ENCODE peak calls at places on chromosomes 6 and 20, in nine cellular contexts. B is IMR-90, A is lower lobe of right lung, I is aorta, N is A549, S is vagina, X is H1, T is transverse colon, Q is mammary epithelial cell. R is an unnamed sample.

GRCh38 chr6:155623450-155624178 is 168.0 kb upstream of the NOX3 start:
- DNase-seq in I (no peak), N (no peak), X (peak; percentile 39), B (no peak), T (no peak), S (no peak), A (no peak), Q (no peak), R (no peak)

GRCh38 chr6:19690676-19691075 is 146.5 kb upstream of the ID4 start:
- DNase-seq in A (no peak), N (no peak), I (no peak), T (no peak), X (no peak), Q (no peak), S (no peak), B (no peak), R (no peak)

GRCh38 chr6:96626749-96627353 is 63.9 kb downstream of the FHL5 start:
- DNase-seq in T (no peak), N (peak; percentile 2), Q (peak; percentile 1), S (no peak), A (no peak), X (no peak), I (no peak), B (peak; percentile 38), R (peak; percentile 22)

GRCh38 chr6:150272264-150272975 is 96.4 kb upstream of the IYD start:
- DNase-seq in T (no peak), S (no peak), I (no peak), B (no peak), Q (peak; percentile 99), N (no peak), A (no peak), X (no peak), R (peak; percentile 98)

GRCh38 chr6:24777227-24777626 is 2.5 kb downstream of the GMNN start:
- DNase-seq in N (no peak), T (no peak), X (no peak), A (no peak), B (no peak), S (no peak), Q (no peak), I (no peak), R (no peak)

GRCh38 chr6:32194825-32195651 is 2.6 kb upstream of the GPSM3 start:
- DNase-seq in N (peak; percentile 44), S (no peak), T (peak; percentile 44), I (no peak), A (no peak), X (no peak), B (peak; percentile 62), Q (peak; percentile 42), R (peak; percentile 19)

GRCh38 chr6:75098709-75099108 is 107.1 kb downstream of the COL12A1 start:
- DNase-seq in B (peak; percentile 98), N (peak; percentile 35), X (no peak), T (peak; percentile 47), I (no peak), A (no peak), Q (peak; percentile 80), S (no peak), R (peak; percentile 26)

GRCh38 chr6:21730533-21730932 is 137.0 kb downstream of the SOX4 start:
- DNase-seq in B (no peak), Q (no peak), X (no peak), N (no peak), I (no peak), S (no peak), A (no peak), T (no peak), R (no peak)

GRCh38 chr20:9306521-9306920 is 207.9 kb upstream of the LAMP5 start:
- DNase-seq in T (no peak), A (no peak), I (no peak), N (peak; percentile 49), S (no peak), B (peak; percentile 93), Q (peak; percentile 67), X (no peak), R (peak; percentile 79)

GRCh38 chr6:155473741-155474140 is 18.1 kb upstream of the NOX3 start:
- DNase-seq in B (no peak), N (no peak), S (no peak), A (no peak), X (no peak), T (no peak), I (no peak), Q (no peak), R (no peak)

GRCh38 chr6:45728674-45729073 is 287.0 kb downstream of the CLIC5 start:
- DNase-seq in T (no peak), I (no peak), B (peak; percentile 42), S (no peak), X (no peak), A (no peak), Q (peak; percentile 58), N (no peak), R (peak; percentile 34)

GRCh38 chr6:159303784-159304183 is 134.6 kb downstream of the FNDC1 start:
- DNase-seq in X (no peak), I (no peak), A (no peak), N (no peak), B (no peak), S (no peak), Q (no peak), T (no peak), R (no peak)

GRCh38 chr6:106383573-106383972 is 23.1 kb downstream of the CRYBG1 start:
- DNase-seq in B (no peak), N (no peak), S (no peak), I (no peak), A (no peak), X (no peak), T (no peak), Q (peak; percentile 56), R (peak; percentile 85)

GRCh38 chr6:17867880-17868279 is 119.6 kb downstream of the KIF13A start:
- DNase-seq in S (no peak), Q (peak; percentile 24), X (no peak), A (no peak), B (peak; percentile 81), I (no peak), N (no peak), T (no peak), R (peak; percentile 58)

GRCh38 chr6:91822581-91822980 is 1235.7 kb upstream of the MAP3K7 start:
- DNase-seq in T (no peak), S (no peak), X (no peak), B (no peak), I (no peak), A (no peak), Q (no peak), N (no peak), R (no peak)

DNA sequence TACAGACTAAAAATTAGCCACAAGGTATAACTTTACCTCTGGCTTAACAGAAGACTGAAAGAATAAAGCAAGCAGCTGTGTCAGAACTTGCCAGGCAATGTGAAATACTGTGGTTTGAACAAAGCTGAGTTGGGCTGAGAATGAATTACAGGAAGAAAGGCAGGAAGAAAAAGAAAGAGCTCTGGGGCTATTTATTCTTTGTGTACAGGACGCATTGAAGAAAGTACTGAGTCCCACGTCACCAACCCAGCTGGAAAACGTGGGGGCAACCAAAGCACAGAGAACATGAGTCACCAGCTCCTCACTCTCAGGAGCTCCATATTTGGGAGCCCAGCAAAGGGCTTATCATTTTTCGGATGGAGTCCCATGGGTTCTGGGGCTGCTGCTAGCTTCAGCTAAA is 121.6 kb upstream of the NEDD9 start:
- DNase-seq in Q (peak; percentile 90), S (no peak), B (peak; percentile 58), I (peak; percentile 85), A (no peak), T (no peak), N (no peak), X (no peak), R (peak; percentile 89)
- H3K27ac ChIP-seq in Q (peak overlapping the region; percentile 83), S (peak overlapping the region; percentile 74), B (no peak overlapping the region), I (peak overlapping the region; percentile 92), A (peak overlapping the region; percentile 74), T (peak overlapping the region; percentile 18), N (no peak overlapping the region), X (no peak overlapping the region), R (peak overlapping the region; percentile 90)

GRCh38 chr20:49690899-49691620 is 22.6 kb downstream of the B4GALT5 start:
- DNase-seq in B (peak; percentile 69), N (no peak), T (no peak), Q (no peak), S (no peak), I (no peak), A (no peak), X (no peak), R (no peak)
- H3K4me1 ChIP-seq in B (peaks cover 7% of the 10 kb centered on the region), N (peaks cover 95% of the 10 kb centered on the region), T (peaks cover 21% of the 10 kb centered on the region), Q (peaks cover 50% of the 10 kb centered on the region), S (peaks cover 54% of the 10 kb centered on the region), I (peaks cover 2% of the 10 kb centered on the region), A (peaks cover 67% of the 10 kb centered on the region), X (no peaks in the 10 kb centered on the region), R (peaks cover 35% of the 10 kb centered on the region)

GRCh38 chr20:25203891-25204320 is 8.4 kb downstream of the ENTPD6 start:
- DNase-seq in B (no peak), Q (no peak), I (no peak), X (no peak), N (no peak), A (no peak), T (no peak), S (no peak), R (no peak)
- H3K27ac ChIP-seq in B (no peak overlapping the region), Q (no peak overlapping the region), I (no peak overlapping the region), X (no peak overlapping the region), N (no peak overlapping the region), A (no peak overlapping the region), T (no peak overlapping the region), S (no peak overlapping the region), R (no peak overlapping the region)

GRCh38 chr20:53847843-53848185 is 222.6 kb downstream of the BCAS1 start:
- DNase-seq in B (no peak), A (no peak), S (no peak), X (no peak), N (no peak), I (no peak), Q (no peak), T (no peak), R (no peak)

GRCh38 chr20:53850318-53850717 is 220.1 kb downstream of the BCAS1 start:
- DNase-seq in B (no peak), A (no peak), X (no peak), Q (no peak), T (no peak), I (no peak), S (no peak), N (no peak), R (no peak)

GRCh38 chr20:53847118-53847842 is 223.1 kb downstream of the BCAS1 start:
- DNase-seq in S (no peak), T (no peak), X (no peak), N (no peak), Q (no peak), A (no peak), I (no peak), B (no peak), R (no peak)

GRCh38 chr20:53848304-53848703 is 222.1 kb downstream of the BCAS1 start:
- DNase-seq in Q (no peak), S (no peak), T (no peak), X (no peak), A (no peak), N (no peak), B (no peak), I (no peak), R (no peak)

DNA sequence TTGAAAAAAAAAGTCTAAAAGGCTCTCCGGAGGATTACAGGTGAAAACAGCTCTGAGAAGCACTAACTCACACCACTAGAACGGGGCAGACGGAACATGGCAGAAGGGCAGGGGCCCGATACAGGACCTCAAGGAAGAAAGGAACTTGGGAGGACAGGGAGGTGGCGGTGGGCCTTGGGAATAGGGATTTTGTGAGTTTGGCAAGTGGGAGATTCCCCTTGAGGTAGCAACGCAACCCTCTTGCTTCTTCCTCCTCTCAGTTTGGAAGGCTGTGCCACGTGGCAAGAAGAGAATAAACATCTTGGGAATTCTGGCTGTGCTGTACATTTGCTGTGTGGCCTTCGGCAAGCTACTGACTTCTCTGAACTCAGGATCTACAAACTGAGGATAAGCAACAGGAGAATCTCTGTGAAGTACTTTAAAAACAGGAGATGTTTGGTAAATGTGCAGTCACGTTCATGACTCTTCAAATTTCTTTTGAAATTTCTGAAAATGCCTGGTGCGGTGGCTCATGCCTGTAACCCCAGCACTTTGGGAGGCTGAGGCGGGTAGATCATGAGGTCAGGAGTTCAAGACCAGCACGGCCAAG is 220.8 kb downstream of the BCAS1 start:
- DNase-seq in B (no peak), I (no peak), Q (no peak), T (no peak), A (no peak), N (no peak), S (no peak), X (no peak), R (no peak)
- H3K4me1 ChIP-seq in B (no peaks in the 10 kb centered on the region), I (no peaks in the 10 kb centered on the region), Q (peaks cover 16% of the 10 kb centered on the region), T (no peaks in the 10 kb centered on the region), A (peaks cover 13% of the 10 kb centered on the region), N (peaks cover 18% of the 10 kb centered on the region), S (no peaks in the 10 kb centered on the region), X (no peaks in the 10 kb centered on the region), R (peaks cover 21% of the 10 kb centered on the region)